ENCODE peak calls at places on chromosomes 11 and 22, in seven cellular contexts. D is GM12878, E is K562, I is SK-N-SH, Q is HCT116, P is HepG2, T is H1. M is an unnamed sample.

GRCh38 chr11:59011672-59012071 is 72.4 kb downstream of the GLYATL1 start:
- DNase-seq in P (no peak), D (no peak), I (no peak), T (peak; percentile 65), Q (no peak), E (no peak), M (no peak)

GRCh38 chr22:46088541-46089311 is 61.6 kb upstream of the PPARA start:
- DNase-seq in D (no peak), T (no peak), Q (no peak), E (no peak), I (no peak), P (no peak), M (no peak)

GRCh38 chr11:92332986-92333385 is 108.4 kb downstream of the FAT3 start:
- DNase-seq in Q (no peak), D (no peak), P (no peak), E (no peak), T (no peak), I (no peak), M (no peak)

GRCh38 chr11:280762-281485 is 2.7 kb downstream of the NLRP6 start:
- DNase-seq in D (no peak), I (peak; percentile 31), Q (no peak), T (peak; percentile 48), P (no peak), E (no peak), M (no peak)

GRCh38 chr11:132142554-132142953 is 772.1 kb downstream of the NTM start:
- DNase-seq in T (no peak), I (no peak), E (no peak), P (no peak), Q (no peak), D (no peak), M (no peak)

GRCh38 chr11:71250512-71251158 is 1.7 kb downstream of the SHANK2 start:
- DNase-seq in I (no peak), P (no peak), D (no peak), E (no peak), T (no peak), Q (no peak), M (no peak)

GRCh38 chr22:40728731-40729189 is 49.5 kb downstream of the MCHR1 start:
- DNase-seq in D (no peak), P (no peak), T (no peak), Q (no peak), E (peak; percentile 40), I (no peak), M (peak; percentile 78)

GRCh38 chr11:18720811-18721575 is 5.0 kb downstream of the IGSF22 start:
- DNase-seq in D (no peak), Q (peak; percentile 28), I (peak; percentile 89), P (no peak), T (peak; percentile 96), E (peak; percentile 67), M (peak; percentile 43)

GRCh38 chr11:503179-503981 is 3.7 kb downstream of the RNH1 start:
- DNase-seq in E (peak; percentile 75), D (peak; percentile 38), T (no peak), I (no peak), P (no peak), Q (no peak), M (no peak)

GRCh38 chr11:95016133-95016532 is 8.9 kb upstream of the KDM4E start:
- DNase-seq in D (no peak), Q (no peak), T (no peak), I (no peak), P (no peak), E (no peak), M (no peak)

GRCh38 chr22:17918840-17919239 is 105.5 kb downstream of the MICAL3 start:
- DNase-seq in T (no peak), D (no peak), Q (no peak), E (no peak), I (no peak), P (no peak), M (peak; percentile 61)

GRCh38 chr11:46202149-46202548 is 75.3 kb upstream of the CREB3L1 start:
- DNase-seq in Q (no peak), T (no peak), D (no peak), P (no peak), I (no peak), E (no peak), M (no peak)

GRCh38 chr11:11743216-11743615 is 98.6 kb upstream of the USP47 start:
- DNase-seq in P (no peak), I (no peak), Q (no peak), T (no peak), E (no peak), D (no peak), M (no peak)

GRCh38 chr11:3121931-3122774 is 43.0 kb downstream of the OSBPL5 start:
- DNase-seq in P (no peak), D (no peak), E (no peak), I (peak; percentile 36), Q (no peak), T (no peak), M (no peak)

GRCh38 chr11:95606824-95607223 is 182.8 kb downstream of the FAM76B start:
- DNase-seq in E (no peak), D (no peak), Q (no peak), T (no peak), P (no peak), I (no peak), M (no peak)

GRCh38 chr11:100740440-100740839 is 53.4 kb downstream of the ARHGAP42 start:
- DNase-seq in Q (no peak), P (no peak), I (no peak), T (no peak), D (no peak), E (no peak), M (peak; percentile 11)

GRCh38 chr22:37378642-37379058 is 48.6 kb downstream of the ELFN2 start:
- DNase-seq in D (no peak), E (no peak), Q (no peak), P (no peak), T (no peak), I (no peak), M (no peak)

GRCh38 chr22:43706151-43706550 is 106.0 kb downstream of the EFCAB6 start:
- DNase-seq in E (no peak), T (no peak), P (no peak), Q (no peak), I (no peak), D (no peak), M (no peak)

GRCh38 chr11:2566223-2567025 is 121.6 kb downstream of the KCNQ1 start:
- DNase-seq in D (no peak), E (peak; percentile 21), Q (no peak), I (no peak), P (no peak), T (no peak), M (no peak)

GRCh38 chr11:18248561-18248960 is at the start of gene SAA2:
- DNase-seq in D (no peak), Q (no peak), T (no peak), P (no peak), E (no peak), I (no peak), M (no peak)

GRCh38 chr11:86668929-86669328 is 3.5 kb downstream of the ME3 start:
- DNase-seq in P (no peak), Q (no peak), T (no peak), D (no peak), I (no peak), E (no peak), M (no peak)
- TF ChIP-seq JUND in P (no peak), Q (no peak), T (no peak), D (no peak), I (no peak), E (no peak), M (no peak)

DNA sequence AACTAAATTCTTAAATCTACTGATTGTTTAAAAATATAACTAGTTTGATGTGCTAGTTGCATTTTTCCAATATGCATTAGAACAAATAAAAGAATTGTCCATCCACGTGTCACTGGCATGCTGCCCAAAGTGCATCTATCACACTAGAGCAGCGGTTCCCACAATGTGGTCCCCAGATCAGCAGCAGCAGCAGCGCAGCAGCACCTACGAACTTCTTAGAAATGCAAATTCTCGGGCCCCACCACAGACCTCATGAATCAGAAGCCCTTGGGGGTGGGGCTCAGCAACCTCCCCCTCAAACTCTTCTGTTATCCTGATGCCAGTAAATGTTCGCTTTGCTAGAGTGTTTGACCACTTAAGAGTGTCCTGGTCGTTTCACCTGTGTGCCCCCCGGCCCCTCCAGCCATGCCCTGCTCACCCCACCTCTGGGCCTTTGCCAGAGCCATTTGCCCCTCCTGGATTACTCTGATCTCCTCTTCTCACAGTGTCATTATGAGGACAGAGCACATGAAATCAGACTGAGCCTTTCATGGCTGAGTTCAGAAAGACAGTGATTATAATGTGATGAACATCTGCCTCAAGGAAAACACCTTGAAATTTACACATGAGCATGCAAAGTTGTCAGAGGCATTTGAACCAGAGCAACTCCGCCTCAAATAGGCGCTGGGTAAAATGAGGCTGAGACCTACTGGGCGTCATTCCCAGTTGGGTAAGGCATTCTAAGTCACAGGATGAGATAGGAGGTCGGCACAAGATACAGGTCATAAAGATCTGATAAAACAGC is 12.6 kb upstream of the VSIG10L2 start:
- DNase-seq in Q (no peak), P (no peak), T (no peak), D (no peak), I (no peak), E (peak; percentile 44), M (no peak)
- TF ChIP-seq JUND in Q (no peak), P (no peak), T (no peak), D (no peak), I (no peak), E (no peak), M (no peak)

GRCh38 chr22:42384506-42384905 is 47.7 kb downstream of the NFAM1 start:
- DNase-seq in E (no peak), Q (no peak), D (no peak), P (no peak), I (no peak), T (no peak), M (no peak)

GRCh38 chr22:42383287-42383686 is 48.9 kb downstream of the NFAM1 start:
- DNase-seq in E (no peak), D (no peak), P (no peak), I (no peak), T (no peak), Q (no peak), M (no peak)

GRCh38 chr22:42385691-42386090 is 46.5 kb downstream of the NFAM1 start:
- DNase-seq in T (no peak), E (no peak), I (no peak), D (no peak), Q (no peak), P (no peak), M (no peak)

GRCh38 chr22:42381152-42381551 is 51.1 kb downstream of the NFAM1 start:
- DNase-seq in D (no peak), I (no peak), Q (no peak), P (no peak), E (no peak), T (no peak), M (no peak)

GRCh38 chr22:42383851-42384417 is 48.3 kb downstream of the NFAM1 start:
- DNase-seq in T (no peak), E (no peak), I (no peak), D (no peak), P (no peak), Q (no peak), M (no peak)
- TF ChIP-seq JUND in T (no peak), E (no peak), I (no peak), D (no peak), P (no peak), Q (no peak), M (no peak)

GRCh38 chr11:28713850-28714249 is 605.7 kb downstream of the METTL15 start:
- DNase-seq in Q (no peak), P (no peak), T (no peak), D (no peak), E (no peak), I (no peak), M (no peak)
- TF ChIP-seq JUND in Q (no peak), P (no peak), T (no peak), D (no peak), E (no peak), I (no peak), M (no peak)

GRCh38 chr11:44609028-44609782 is 43.7 kb downstream of the CD82 start:
- DNase-seq in Q (no peak), P (no peak), D (peak; percentile 92), E (no peak), T (no peak), I (no peak), M (no peak)
- TF ChIP-seq JUND in Q (no peak), P (no peak), D (no peak), E (no peak), T (no peak), I (no peak), M (no peak)

M was measured in T47D.